ENCODE peak calls at places on chromosomes 4 and X, in five cellular contexts. W is activated T-helper 1 cell treated with Interleukin-2 at 50 U/mL for 16 hours; G is DMS53; X is stimulated activated CD8-positive, alpha-beta memory T cell treated with anti-CD3 and anti-CD28 coated beads, Interleukin-7, amount 100 ng/mL, for 1 hour; F is head of caudate nucleus. L is an unnamed sample.

GRCh38 chrX:23907106-23907495 is 637 bp downstream of the APOO start:
- DNase-seq in W (no peak), G (peak; percentile 57), X (no peak), F (no peak), L (peak; percentile 35)

GRCh38 chr4:31458813-31459212 is 738.6 kb downstream of the PCDH7 start:
- DNase-seq in W (no peak), G (no peak), X (no peak), F (no peak), L (peak; percentile 2)

GRCh38 chrX:95956780-95957179 is 727.9 kb upstream of the DIAPH2 start:
- DNase-seq in W (no peak), G (no peak), X (no peak), F (no peak), L (no peak)

GRCh38 chr4:173360587-173361221 is 10.1 kb upstream of the SAP30 start:
- DNase-seq in W (no peak), G (peak; percentile 9), X (no peak), F (no peak), L (peak; percentile 45)

GRCh38 chr4:21710212-21710843 is 238.2 kb downstream of the KCNIP4 start:
- DNase-seq in W (no peak), G (no peak), X (no peak), F (no peak), L (no peak)

GRCh38 chrX:53073115-53073581 is 9.0 kb upstream of the TSPYL2 start:
- DNase-seq in W (no peak), G (peak; percentile 89), X (no peak), F (no peak), L (no peak)

GRCh38 chr4:1072830-1073446 is 40.4 kb downstream of the RNF212 start:
- DNase-seq in W (peak; percentile 14), G (peak; percentile 90), X (peak; percentile 19), F (peak; percentile 71), L (peak; percentile 67)

GRCh38 chrX:154417157-154417556 is 5.8 kb downstream of the TAFAZZIN start:
- DNase-seq in W (no peak), G (no peak), X (no peak), F (no peak), L (no peak)

GRCh38 chr4:146442801-146443200 is 78.9 kb downstream of the SLC10A7 start:
- DNase-seq in W (no peak), G (no peak), X (no peak), F (no peak), L (peak; percentile 88)

GRCh38 chrX:40171513-40172168 is 73.9 kb upstream of the BCOR start:
- DNase-seq in W (peak; percentile 18), G (peak; percentile 74), X (no peak), F (no peak), L (peak; percentile 66)

GRCh38 chr4:7529368-7529923 is 94.7 kb upstream of the PSAPL1 start:
- DNase-seq in W (no peak), G (no peak), X (no peak), F (no peak), L (no peak)

GRCh38 chr4:139663561-139664138 is 2.0 kb upstream of the MGST2 start:
- DNase-seq in W (no peak), G (no peak), X (no peak), F (no peak), L (no peak)